ENCODE peak calls at places on chromosome 15, in six cellular contexts. One of them, this sample, is unnamed.
A peak's percentile ranks its signal among the peaks of the same experiment; 100 is the strongest.

GRCh38 chr15:58724471-58724870 is 25.0 kb downstream of the ADAM10 start:
- DNase-seq in AG09309: no peak
- DNase-seq in psoas muscle: no peak
- DNase-seq in MM.1S: no peak
- DNase-seq in AG04450: no peak
- DNase-seq in WERI-Rb-1: no peak
- DNase-seq in this sample: peak; percentile 50

GRCh38 chr15:86915811-86916331 is 836.2 kb downstream of the AGBL1 start:
- DNase-seq in AG09309: peak; percentile 2
- DNase-seq in WERI-Rb-1: peak; percentile 30
- DNase-seq in psoas muscle: no peak
- DNase-seq in MM.1S: peak; percentile 73
- DNase-seq in AG04450: peak; percentile 7
- DNase-seq in this sample: peak; percentile 52

GRCh38 chr15:85646538-85647091 is 148.1 kb downstream of the KLHL25 start:
- DNase-seq in MM.1S: no peak
- DNase-seq in psoas muscle: no peak
- DNase-seq in WERI-Rb-1: no peak
- DNase-seq in AG04450: peak; percentile 58
- DNase-seq in AG09309: peak; percentile 42
- DNase-seq in this sample: peak; percentile 57

GRCh38 chr15:90165659-90166489 is 35.3 kb upstream of the SEMA4B start:
- DNase-seq in MM.1S: no peak
- DNase-seq in AG09309: peak; percentile 95
- DNase-seq in psoas muscle: peak; percentile 68
- DNase-seq in AG04450: peak; percentile 94
- DNase-seq in WERI-Rb-1: no peak
- DNase-seq in this sample: peak; percentile 95

GRCh38 chr15:62601779-62602540 is 436.9 kb upstream of the C2CD4B start:
- DNase-seq in AG04450: no peak
- DNase-seq in psoas muscle: no peak
- DNase-seq in WERI-Rb-1: no peak
- DNase-seq in MM.1S: no peak
- DNase-seq in AG09309: no peak
- DNase-seq in this sample: no peak

GRCh38 chr15:36251450-36251849 is 328.0 kb upstream of the CDIN1 start:
- DNase-seq in psoas muscle: no peak
- DNase-seq in WERI-Rb-1: no peak
- DNase-seq in AG04450: no peak
- DNase-seq in AG09309: no peak
- DNase-seq in MM.1S: no peak
- DNase-seq in this sample: no peak

GRCh38 chr15:63157891-63158431 is 684 bp upstream of the RPS27L start:
- DNase-seq in AG04450: peak; percentile 53
- DNase-seq in psoas muscle: no peak
- DNase-seq in MM.1S: peak; percentile 59
- DNase-seq in WERI-Rb-1: peak; percentile 76
- DNase-seq in AG09309: peak; percentile 48
- DNase-seq in this sample: peak; percentile 87

GRCh38 chr15:89130194-89130593 is 41.9 kb downstream of the ABHD2 start:
- DNase-seq in WERI-Rb-1: no peak
- DNase-seq in MM.1S: peak; percentile 94
- DNase-seq in AG04450: no peak
- DNase-seq in psoas muscle: no peak
- DNase-seq in AG09309: no peak
- DNase-seq in this sample: no peak

GRCh38 chr15:88708256-88709054 is 69.6 kb downstream of the ISG20 start:
- DNase-seq in AG09309: no peak
- DNase-seq in psoas muscle: no peak
- DNase-seq in MM.1S: no peak
- DNase-seq in WERI-Rb-1: no peak
- DNase-seq in AG04450: no peak
- DNase-seq in this sample: peak; percentile 37

GRCh38 chr15:26848498-26848897 is 18.4 kb upstream of the GABRA5 start:
- DNase-seq in AG04450: no peak
- DNase-seq in MM.1S: no peak
- DNase-seq in psoas muscle: no peak
- DNase-seq in WERI-Rb-1: no peak
- DNase-seq in AG09309: no peak
- DNase-seq in this sample: no peak

GRCh38 chr15:63597033-63597790 is at the start of gene FBXL22:
- DNase-seq in psoas muscle: peak; percentile 75
- DNase-seq in MM.1S: no peak
- DNase-seq in AG04450: peak; percentile 78
- DNase-seq in WERI-Rb-1: no peak
- DNase-seq in AG09309: no peak
- DNase-seq in this sample: peak; percentile 78

GRCh38 chr15:83112959-83113299 is 5.5 kb downstream of the TM6SF1 start:
- DNase-seq in psoas muscle: no peak
- DNase-seq in WERI-Rb-1: no peak
- DNase-seq in AG04450: no peak
- DNase-seq in MM.1S: no peak
- DNase-seq in AG09309: no peak
- DNase-seq in this sample: no peak

GRCh38 chr15:31857194-31857593 is 173.1 kb upstream of the CHRNA7 start:
- DNase-seq in AG04450: no peak
- DNase-seq in psoas muscle: no peak
- DNase-seq in AG09309: no peak
- DNase-seq in WERI-Rb-1: peak; percentile 11
- DNase-seq in MM.1S: no peak
- DNase-seq in this sample: no peak

GRCh38 chr15:78308422-78309021 is 9.1 kb upstream of the SKIC8 start:
- DNase-seq in WERI-Rb-1: peak; percentile 85
- DNase-seq in AG04450: peak; percentile 33
- DNase-seq in psoas muscle: peak; percentile 79
- DNase-seq in MM.1S: peak; percentile 39
- DNase-seq in AG09309: no peak
- DNase-seq in this sample: peak; percentile 57

GRCh38 chr15:57375827-57376694 is at the start of gene CGNL1:
- DNase-seq in MM.1S: no peak
- DNase-seq in AG09309: no peak
- DNase-seq in psoas muscle: peak; percentile 59
- DNase-seq in WERI-Rb-1: peak; percentile 44
- DNase-seq in AG04450: no peak
- DNase-seq in this sample: no peak

GRCh38 chr15:40843885-40844542 is at the start of gene SPINT1:
- DNase-seq in psoas muscle: no peak
- DNase-seq in AG04450: no peak
- DNase-seq in AG09309: no peak
- DNase-seq in MM.1S: peak; percentile 47
- DNase-seq in WERI-Rb-1: no peak
- DNase-seq in this sample: no peak

GRCh38 chr15:63824570-63824969 is 9.2 kb downstream of the HERC1 start:
- DNase-seq in AG04450: no peak
- DNase-seq in MM.1S: no peak
- DNase-seq in WERI-Rb-1: no peak
- DNase-seq in psoas muscle: no peak
- DNase-seq in AG09309: no peak
- DNase-seq in this sample: no peak

GRCh38 chr15:70265986-70266385 is 168.3 kb upstream of the TLE3 start:
- DNase-seq in MM.1S: no peak
- DNase-seq in psoas muscle: peak; percentile 23
- DNase-seq in AG09309: no peak
- DNase-seq in WERI-Rb-1: no peak
- DNase-seq in AG04450: no peak
- DNase-seq in this sample: no peak

GRCh38 chr15:70266412-70267089 is 168.8 kb upstream of the TLE3 start:
- DNase-seq in MM.1S: no peak
- DNase-seq in WERI-Rb-1: no peak
- DNase-seq in AG04450: no peak
- DNase-seq in AG09309: no peak
- DNase-seq in psoas muscle: peak; percentile 90
- DNase-seq in this sample: peak; percentile 48

GRCh38 chr15:70264014-70264492 is 166.3 kb upstream of the TLE3 start:
- DNase-seq in MM.1S: no peak
- DNase-seq in AG04450: no peak
- DNase-seq in psoas muscle: peak; percentile 42
- DNase-seq in WERI-Rb-1: peak; percentile 71
- DNase-seq in AG09309: no peak
- DNase-seq in this sample: no peak

GRCh38 chr15:70264738-70265465 is 167.2 kb upstream of the TLE3 start:
- DNase-seq in AG09309: no peak
- DNase-seq in MM.1S: no peak
- DNase-seq in psoas muscle: peak; percentile 48
- DNase-seq in AG04450: no peak
- DNase-seq in WERI-Rb-1: no peak
- DNase-seq in this sample: no peak

DNA sequence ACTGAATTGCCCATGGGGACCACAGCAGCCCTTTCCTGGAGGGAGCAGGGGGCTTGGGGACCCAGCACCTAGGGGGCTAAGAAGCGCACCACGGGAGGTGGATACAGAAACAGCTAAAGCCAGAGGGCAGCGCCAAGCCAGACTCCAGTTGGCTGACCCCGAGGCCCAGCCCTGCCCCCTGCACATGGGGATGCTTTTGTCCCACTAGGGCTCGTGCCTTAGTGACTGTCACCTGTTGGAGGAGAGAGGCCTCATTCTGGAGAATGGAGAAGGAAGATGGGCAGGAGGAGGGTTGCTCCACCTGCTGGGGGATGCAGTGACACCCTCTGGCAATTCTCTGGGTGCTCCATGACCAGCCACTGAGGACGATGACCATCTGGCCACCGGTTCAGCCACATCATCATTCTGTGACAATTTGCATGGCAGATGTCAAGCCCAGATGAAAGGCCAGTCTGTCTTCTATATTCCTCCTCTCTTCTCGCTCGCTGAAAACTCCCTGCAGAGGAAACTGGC is 167.8 kb upstream of the TLE3 start:
- DNase-seq in MM.1S: no peak
- DNase-seq in psoas muscle: no peak
- DNase-seq in WERI-Rb-1: peak; percentile 68
- DNase-seq in AG04450: no peak
- DNase-seq in AG09309: no peak
- DNase-seq in this sample: no peak
- TF ChIP-seq CTCF in MM.1S: peak; percentile 16
- TF ChIP-seq CTCF in psoas muscle: peak; percentile 26
- TF ChIP-seq CTCF in WERI-Rb-1: peak; percentile 73
- TF ChIP-seq CTCF in AG04450: peak; percentile 8
- TF ChIP-seq CTCF in AG09309: peak; percentile 22
- TF ChIP-seq CTCF in this sample: peak; percentile 22

DNA sequence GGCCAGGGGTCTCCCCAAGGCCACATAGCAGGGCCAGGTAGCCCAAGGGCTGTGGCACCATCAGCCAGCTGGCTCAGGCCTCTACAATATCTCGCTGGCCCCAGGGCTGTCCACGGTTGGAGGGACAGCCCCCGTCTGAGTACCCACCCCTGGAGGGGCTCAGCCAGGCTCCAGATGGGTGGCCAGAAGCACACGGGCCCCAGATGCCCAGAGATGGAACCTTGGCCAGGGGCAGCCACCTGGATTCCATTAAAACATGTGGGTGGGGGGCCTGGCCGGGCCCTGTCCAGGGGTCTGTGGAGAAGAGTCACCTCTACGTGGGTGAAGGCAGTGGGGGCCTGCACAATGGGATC is 8.4 kb downstream of the CSPG4 start:
- DNase-seq in WERI-Rb-1: no peak
- DNase-seq in MM.1S: no peak
- DNase-seq in AG04450: no peak
- DNase-seq in AG09309: no peak
- DNase-seq in psoas muscle: no peak
- DNase-seq in this sample: no peak
- H3K4me3 ChIP-seq in WERI-Rb-1: no peak overlapping the region
- H3K4me3 ChIP-seq in MM.1S: no peak overlapping the region
- H3K4me3 ChIP-seq in AG04450: no peak overlapping the region
- H3K4me3 ChIP-seq in AG09309: no peak overlapping the region
- H3K4me3 ChIP-seq in psoas muscle: no peak overlapping the region
- H3K4me3 ChIP-seq in this sample: no peak overlapping the region

GRCh38 chr15:100653608-100654007 is 51.2 kb downstream of the ASB7 start:
- DNase-seq in AG09309: no peak
- DNase-seq in WERI-Rb-1: no peak
- DNase-seq in AG04450: no peak
- DNase-seq in psoas muscle: no peak
- DNase-seq in MM.1S: no peak
- DNase-seq in this sample: no peak

GRCh38 chr15:100650685-100651084 is 48.3 kb downstream of the ASB7 start:
- DNase-seq in MM.1S: no peak
- DNase-seq in WERI-Rb-1: no peak
- DNase-seq in psoas muscle: no peak
- DNase-seq in AG09309: no peak
- DNase-seq in AG04450: no peak
- DNase-seq in this sample: no peak

GRCh38 chr15:100651253-100651652 is 48.9 kb downstream of the ASB7 start:
- DNase-seq in MM.1S: no peak
- DNase-seq in WERI-Rb-1: no peak
- DNase-seq in AG09309: no peak
- DNase-seq in psoas muscle: no peak
- DNase-seq in AG04450: no peak
- DNase-seq in this sample: peak; percentile 34
- TF ChIP-seq CTCF in MM.1S: no peak
- TF ChIP-seq CTCF in WERI-Rb-1: no peak
- TF ChIP-seq CTCF in AG09309: peak; percentile 24
- TF ChIP-seq CTCF in psoas muscle: no peak
- TF ChIP-seq CTCF in AG04450: no peak
- TF ChIP-seq CTCF in this sample: no peak

DNA sequence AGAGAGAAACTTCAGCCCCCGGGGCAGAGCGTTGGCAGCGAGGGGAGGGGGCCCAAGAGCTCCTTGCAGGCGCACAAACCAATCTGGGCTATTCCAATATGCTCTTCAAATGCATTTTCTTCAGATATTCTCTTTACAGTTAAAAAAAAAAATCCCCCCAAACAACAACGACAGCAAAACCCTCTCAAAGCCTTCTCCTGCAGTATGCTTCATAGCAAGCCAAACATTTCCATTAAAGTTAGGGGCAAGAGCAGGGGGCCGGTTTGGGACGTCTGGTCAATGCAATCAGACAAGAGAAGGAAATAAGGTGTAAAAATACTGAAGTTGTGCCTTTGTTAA is 237 bp upstream of the CTXND1 start:
- DNase-seq in AG04450: no peak
- DNase-seq in psoas muscle: no peak
- DNase-seq in AG09309: no peak
- DNase-seq in WERI-Rb-1: no peak
- DNase-seq in MM.1S: no peak
- DNase-seq in this sample: no peak
- H3K4me3 ChIP-seq in AG04450: no peak overlapping the region
- H3K4me3 ChIP-seq in psoas muscle: peak overlapping the region; percentile 62
- H3K4me3 ChIP-seq in AG09309: no peak overlapping the region
- H3K4me3 ChIP-seq in WERI-Rb-1: peak overlapping the region; percentile 7
- H3K4me3 ChIP-seq in MM.1S: no peak overlapping the region
- H3K4me3 ChIP-seq in this sample: no peak overlapping the region

GRCh38 chr15:44545934-44546802 is 9.2 kb downstream of the EIF3J start:
- DNase-seq in AG04450: no peak
- DNase-seq in AG09309: no peak
- DNase-seq in psoas muscle: peak; percentile 52
- DNase-seq in WERI-Rb-1: no peak
- DNase-seq in MM.1S: peak; percentile 74
- DNase-seq in this sample: peak; percentile 39
- TF ChIP-seq CTCF in AG04450: peak; percentile 51
- TF ChIP-seq CTCF in AG09309: peak; percentile 37
- TF ChIP-seq CTCF in psoas muscle: peak; percentile 8
- TF ChIP-seq CTCF in WERI-Rb-1: peak; percentile 16
- TF ChIP-seq CTCF in MM.1S: peak; percentile 60
- TF ChIP-seq CTCF in this sample: peak; percentile 48

GRCh38 chr15:39579487-39580116 is 1.3 kb upstream of the THBS1 start:
- DNase-seq in psoas muscle: peak; percentile 70
- DNase-seq in MM.1S: no peak
- DNase-seq in AG04450: peak; percentile 96
- DNase-seq in WERI-Rb-1: no peak
- DNase-seq in AG09309: peak; percentile 92
- DNase-seq in this sample: peak; percentile 93
- H3K4me3 ChIP-seq in psoas muscle: peak overlapping the region; percentile 65
- H3K4me3 ChIP-seq in MM.1S: no peak overlapping the region
- H3K4me3 ChIP-seq in AG04450: peak overlapping the region; percentile 57
- H3K4me3 ChIP-seq in WERI-Rb-1: no peak overlapping the region
- H3K4me3 ChIP-seq in AG09309: peak overlapping the region; percentile 15
- H3K4me3 ChIP-seq in this sample: peak overlapping the region; percentile 80